ENCODE peak calls at places on chromosome 19, in five cellular contexts. P is T-helper 9 cell; X is MCF 10A; C is stimulated activated CD4-positive, alpha-beta T cell treated with anti-CD3 and anti-CD28 coated beads, TNF-alpha, amount 100 ng/mL, for 24 hours; J is EL. A is an unnamed sample.

GRCh38 chr19:19782783-19783182 is 38.8 kb downstream of the ZNF506 start:
- DNase-seq in P (no peak), X (no peak), J (no peak), C (no peak), A (no peak)

GRCh38 chr19:42170052-42170451 is 37.8 kb upstream of the POU2F2 start:
- DNase-seq in J (no peak), P (no peak), C (no peak), X (no peak), A (no peak)

GRCh38 chr19:5893296-5893903 is 10.2 kb downstream of the NDUFA11 start:
- DNase-seq in J (no peak), P (no peak), C (no peak), X (no peak), A (no peak)

GRCh38 chr19:1245884-1246816 is 2.2 kb upstream of the MIDN start:
- DNase-seq in J (no peak), C (no peak), P (no peak), X (no peak), A (no peak)

GRCh38 chr19:43486412-43486811 is 18.1 kb downstream of the PHLDB3 start:
- DNase-seq in J (no peak), C (no peak), X (no peak), P (no peak), A (no peak)

GRCh38 chr19:51294211-51294976 is 17.1 kb upstream of the IGLON5 start:
- DNase-seq in C (no peak), J (no peak), P (no peak), X (no peak), A (no peak)

GRCh38 chr19:43527860-43528622 is 1.0 kb upstream of the ETHE1 start:
- DNase-seq in J (peak; percentile 20), P (no peak), X (peak; percentile 24), C (no peak), A (no peak)

GRCh38 chr19:14582894-14583340 is at the start of gene CLEC17A:
- DNase-seq in J (no peak), X (no peak), P (no peak), C (no peak), A (no peak)

GRCh38 chr19:3358919-3359849 is 7.2 kb upstream of the NFIC start:
- DNase-seq in J (peak; percentile 54), P (peak; percentile 61), C (peak; percentile 48), X (peak; percentile 52), A (peak; percentile 65)

GRCh38 chr19:3766520-3766919 is 4.0 kb downstream of the MRPL54 start:
- DNase-seq in J (no peak), C (no peak), X (no peak), P (no peak), A (no peak)

GRCh38 chr19:18507727-18508440 is 14.0 kb downstream of the ELL start:
- DNase-seq in P (no peak), X (no peak), C (no peak), J (no peak), A (no peak)